ENCODE peak calls at places on chromosomes 4 and X, in five cellular contexts. O, T, R, H and I are unnamed samples.

GRCh38 chrX:29530520-29530919 is 684.8 kb upstream of the MAGEB2 start:
- DNase-seq in O (no peak), T (no peak), R (peak), H (no peak), I (peak)

GRCh38 chrX:16113978-16114554 is 9.3 kb upstream of the GRPR start:
- DNase-seq in O (no peak), T (no peak), R (no peak), H (no peak), I (peak)

GRCh38 chr4:106627071-106627470 is 258.5 kb upstream of the GIMD1 start:
- DNase-seq in O (no peak), T (no peak), R (no peak), H (no peak), I (no peak)

GRCh38 chrX:107726809-107727534 is 48.6 kb downstream of the TSC22D3 start:
- DNase-seq in O (no peak), T (no peak), R (no peak), H (no peak), I (peak)

GRCh38 chr4:157898836-157899605 is 273.8 kb downstream of the GASK1B start:
- DNase-seq in O (no peak), T (no peak), R (no peak), H (no peak), I (no peak)

GRCh38 chr4:25234390-25235367 is 846 bp downstream of the PI4K2B start:
- DNase-seq in O (peak), T (peak), R (peak), H (peak), I (peak)

GRCh38 chr4:21202959-21203358 is 502.7 kb downstream of the PACRGL start:
- DNase-seq in O (no peak), T (no peak), R (no peak), H (no peak), I (no peak)

GRCh38 chrX:18789916-18790315 is 82.5 kb downstream of the PPEF1 start:
- DNase-seq in O (no peak), T (no peak), R (no peak), H (no peak), I (no peak)

GRCh38 chrX:30196322-30196721 is 19.0 kb upstream of the MAGEB2 start:
- DNase-seq in O (no peak), T (no peak), R (peak), H (no peak), I (peak)

GRCh38 chr4:146370841-146371240 is 150.9 kb downstream of the SLC10A7 start:
- DNase-seq in O (no peak), T (no peak), R (peak), H (no peak), I (peak)

GRCh38 chr4:88005086-88005485 is 2.3 kb upstream of the PKD2 start:
- DNase-seq in O (no peak), T (no peak), R (peak), H (no peak), I (no peak)

GRCh38 chrX:126820700-126821420 is 1.3 kb downstream of the PRR32 start:
- DNase-seq in O (no peak), T (peak), R (no peak), H (no peak), I (no peak)

GRCh38 chrX:1108451-1109445 is 103.7 kb downstream of the CRLF2 start:
- DNase-seq in O (peak), T (peak), R (no peak), H (peak), I (no peak)
- H3K4me2 ChIP-seq in O (peak), T (peak), R (no peak), H (peak), I (no peak)

GRCh38 chr4:70704333-70705145 is 16.2 kb downstream of the UTP3 start:
- DNase-seq in O (peak), T (peak), R (peak), H (peak), I (peak)
- H2BK5ac ChIP-seq in O (no peak), T (no peak), R (peak), H (peak), I (peak)

DNA sequence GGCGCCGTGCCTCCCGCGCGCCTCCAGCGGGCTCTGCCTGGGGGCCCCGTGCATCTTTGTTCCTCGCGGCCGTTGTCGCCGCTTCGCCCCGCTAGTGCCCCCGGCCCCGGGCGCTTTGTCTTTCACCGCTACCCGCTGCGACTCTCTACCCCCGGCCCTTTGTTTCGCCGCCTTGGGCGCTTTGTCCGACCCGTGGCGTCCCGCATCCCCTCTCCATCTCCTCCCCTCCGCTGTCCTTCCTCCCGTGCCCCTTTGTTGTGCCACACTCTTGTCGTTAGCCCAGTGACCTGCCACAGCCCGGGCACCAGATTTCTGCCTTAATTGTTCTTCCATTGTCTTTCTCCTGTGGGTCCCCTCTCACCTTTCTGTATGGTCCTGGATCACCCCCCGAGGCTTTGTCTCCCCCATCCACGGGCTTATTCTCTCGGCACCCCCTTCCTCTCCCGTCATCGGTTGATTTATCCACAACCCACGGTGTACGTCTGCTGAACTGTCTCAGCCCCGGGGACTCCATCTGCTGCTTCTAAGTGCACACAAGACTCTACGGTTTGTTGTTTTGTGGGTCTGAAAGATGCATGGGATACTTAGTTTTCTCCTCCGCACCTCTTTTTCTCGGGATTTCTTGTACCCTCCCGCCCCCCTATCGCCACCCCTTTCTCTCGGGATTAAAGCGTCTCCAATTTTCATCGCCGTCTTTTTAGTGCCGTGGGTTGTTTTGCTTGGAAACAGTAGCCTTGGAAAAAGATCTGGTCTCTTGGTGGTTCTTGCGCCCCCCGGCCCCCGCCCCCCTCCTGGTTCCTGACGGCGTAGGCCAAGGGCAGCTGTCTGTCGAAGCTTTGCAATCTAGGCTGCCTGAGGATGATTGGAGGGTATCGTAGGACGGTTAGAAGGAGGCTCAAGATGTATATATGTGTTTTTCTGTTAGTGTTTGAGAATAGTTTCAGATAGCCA is 787 bp downstream of the RBPJ start:
- DNase-seq in O (peak), T (peak), R (peak), H (no peak), I (peak)
- H3K14ac ChIP-seq in O (no peak), T (peak), R (peak), H (no peak), I (peak)

GRCh38 chr4:152464030-152464823 is 71.7 kb downstream of the FBXW7 start:
- DNase-seq in O (no peak), T (no peak), R (no peak), H (no peak), I (no peak)
- H3K4me2 ChIP-seq in O (no peak), T (no peak), R (no peak), H (no peak), I (no peak)

GRCh38 chrX:69107231-69107739 is 58.0 kb downstream of the PJA1 start:
- DNase-seq in O (no peak), T (peak), R (no peak), H (no peak), I (no peak)
- H2BK5ac ChIP-seq in O (peak), T (no peak), R (no peak), H (no peak), I (no peak)

GRCh38 chrX:154380153-154380552 is 1.1 kb downstream of the EMD start:
- DNase-seq in O (no peak), T (no peak), R (peak), H (no peak), I (peak)
- H3K14ac ChIP-seq in O (no peak), T (peak), R (peak), H (no peak), I (no peak)

GRCh38 chr4:3304831-3305609 is 12.2 kb downstream of the RGS12 start:
- DNase-seq in O (no peak), T (peak), R (peak), H (no peak), I (no peak)
- H3K4me2 ChIP-seq in O (no peak), T (no peak), R (peak), H (no peak), I (no peak)

GRCh38 chr4:8200302-8200975 is 1.3 kb downstream of the SH3TC1 start:
- DNase-seq in O (no peak), T (no peak), R (peak), H (no peak), I (peak)

GRCh38 chr4:8197521-8197920 is 1.6 kb upstream of the SH3TC1 start:
- DNase-seq in O (no peak), T (no peak), R (no peak), H (no peak), I (no peak)

GRCh38 chr4:8199594-8200301 is 658 bp downstream of the SH3TC1 start:
- DNase-seq in O (no peak), T (no peak), R (no peak), H (no peak), I (no peak)

GRCh38 chr4:8198206-8198905 is 734 bp upstream of the SH3TC1 start:
- DNase-seq in O (no peak), T (no peak), R (no peak), H (no peak), I (no peak)

DNA sequence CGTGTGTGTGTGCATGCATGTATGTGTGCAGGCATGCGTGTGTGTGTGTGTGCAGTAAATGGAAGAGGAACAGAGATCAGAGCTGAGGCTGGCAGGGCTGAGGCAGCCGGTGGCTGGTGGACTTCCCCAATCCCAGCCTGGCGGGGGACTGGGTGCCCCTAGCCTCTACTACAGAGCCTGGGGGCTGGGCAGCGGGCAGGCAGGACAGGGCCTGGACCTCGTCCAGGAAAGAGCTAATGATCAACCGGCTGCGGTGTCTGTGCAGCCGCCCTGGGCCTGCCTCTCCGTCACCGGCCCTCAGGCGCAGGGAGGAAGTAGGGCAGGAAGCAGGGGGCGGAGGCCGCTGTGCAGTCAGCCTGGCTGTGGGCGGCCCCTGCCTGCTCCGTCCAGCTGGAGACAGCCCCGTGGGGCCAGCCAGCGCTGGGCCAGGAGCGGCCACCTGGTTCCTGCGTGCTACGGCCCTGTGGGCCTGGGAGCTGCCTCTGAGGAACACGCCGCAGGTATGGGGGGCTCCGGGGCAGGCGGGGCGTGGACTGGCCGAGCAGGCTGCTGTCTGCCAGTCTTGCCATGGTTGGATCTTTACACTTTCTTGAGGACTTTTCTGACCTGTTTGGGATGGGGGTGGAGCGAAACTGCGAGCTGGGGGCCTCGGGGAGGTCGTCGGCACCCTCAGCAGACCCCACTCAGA is at the start of gene SH3TC1:
- DNase-seq in O (no peak), T (no peak), R (peak), H (no peak), I (peak)
- H2BK5ac ChIP-seq in O (no peak), T (no peak), R (peak), H (peak), I (peak)